ENCODE peak calls at places on chromosomes 4 and X, in four cellular contexts. D is sigmoid colon, C is GM13976, F is progenitor cell of endocrine pancreas. Q is an unnamed sample.

GRCh38 chr4:42151568-42152506 is 618 bp downstream of the BEND4 start:
- DNase-seq in D (no peak), C (peak), F (peak), Q (peak)

GRCh38 chr4:3766207-3766790 is at the start of gene ADRA2C:
- DNase-seq in D (no peak), C (no peak), F (no peak), Q (no peak)

GRCh38 chr4:159248383-159249178 is 145.7 kb downstream of the RAPGEF2 start:
- DNase-seq in D (no peak), C (peak), F (no peak), Q (no peak)

GRCh38 chrX:120791013-120791643 is 84.5 kb downstream of the CT47B1 start:
- DNase-seq in D (peak), C (no peak), F (no peak), Q (no peak)

GRCh38 chrX:109600114-109600710 is 24.8 kb downstream of the KCNE5 start:
- DNase-seq in D (no peak), C (peak), F (no peak), Q (no peak)

GRCh38 chr4:16198271-16198670 is 28.0 kb downstream of the TAPT1 start:
- DNase-seq in D (no peak), C (no peak), F (no peak), Q (no peak)

GRCh38 chr4:181870326-181870725 is 372.9 kb upstream of the TENM3 start:
- DNase-seq in D (no peak), C (no peak), F (no peak), Q (no peak)

GRCh38 chrX:70262952-70263567 is 3.1 kb upstream of the P2RY4 start:
- DNase-seq in D (no peak), C (no peak), F (peak), Q (no peak)

GRCh38 chrX:49291615-49292337 is 11.7 kb upstream of the GAGE10 start:
- DNase-seq in D (no peak), C (peak), F (peak), Q (peak)

GRCh38 chr4:8439168-8439567 is 1.4 kb downstream of the ACOX3 start:
- DNase-seq in D (no peak), C (no peak), F (no peak), Q (no peak)

GRCh38 chr4:67996127-67996526 is 32.8 kb upstream of the TMPRSS11A start:
- DNase-seq in D (no peak), C (no peak), F (no peak), Q (no peak)

GRCh38 chrX:14916017-14916674 is 42.9 kb downstream of the MOSPD2 start:
- DNase-seq in D (no peak), C (no peak), F (no peak), Q (no peak)

GRCh38 chrX:17923546-17923945 is 62.4 kb upstream of the RAI2 start:
- DNase-seq in D (no peak), C (no peak), F (no peak), Q (no peak)

GRCh38 chrX:94057385-94057784 is 383.4 kb downstream of the FAM133A start:
- DNase-seq in D (no peak), C (no peak), F (no peak), Q (no peak)

GRCh38 chr4:147863111-147863747 is 131.3 kb downstream of the ARHGAP10 start:
- DNase-seq in D (no peak), C (no peak), F (no peak), Q (no peak)

GRCh38 chrX:119427024-119427794 is 28.1 kb downstream of the SLC25A43 start:
- DNase-seq in D (no peak), C (peak), F (no peak), Q (peak)

DNA sequence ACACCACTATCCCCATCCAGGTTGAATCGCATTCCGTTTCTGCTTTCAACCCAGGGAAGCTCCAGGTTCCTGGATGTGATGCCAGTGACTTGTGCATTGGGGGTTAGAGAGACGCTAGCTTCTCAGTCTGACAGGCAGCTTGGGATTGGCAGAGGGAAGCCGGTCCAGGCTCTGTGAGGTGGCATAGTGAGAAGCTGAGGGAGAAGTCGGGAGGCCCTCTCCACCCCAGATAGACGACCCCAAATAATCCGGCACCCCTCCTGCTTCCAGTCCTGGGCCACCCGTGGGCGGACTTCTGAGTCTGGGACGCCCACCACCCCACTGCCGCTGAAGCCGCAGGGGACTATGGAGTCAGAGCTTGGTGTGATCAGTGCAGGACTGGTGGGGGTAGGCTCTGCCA is 7.4 kb downstream of the MAGEA4 start:
- DNase-seq in D (no peak), C (no peak), F (no peak), Q (no peak)
- TF ChIP-seq CTCF in D (no peak), C (no peak), F (no peak), Q (no peak)

GRCh38 chr4:18512718-18513117 is 491.2 kb upstream of the LCORL start:
- DNase-seq in D (no peak), C (no peak), F (no peak), Q (no peak)

DNA sequence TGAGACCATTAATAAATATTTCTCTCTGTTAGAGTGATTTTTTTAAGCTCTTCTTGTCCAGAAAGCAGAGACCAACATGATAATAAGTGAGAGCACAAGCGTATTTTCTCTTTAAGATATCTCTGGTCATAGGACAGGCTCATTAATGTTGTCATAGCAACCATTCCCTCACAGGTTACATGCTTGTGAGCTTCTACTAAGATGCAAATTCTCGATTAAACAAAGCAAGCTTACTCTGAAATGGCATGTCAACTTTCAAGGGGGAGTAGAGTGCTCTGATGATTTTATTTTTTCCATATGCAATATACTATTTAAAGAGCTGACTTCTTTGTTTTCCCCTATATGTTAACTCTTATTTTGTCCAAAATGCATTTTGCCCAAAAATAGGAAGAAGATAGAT is 487.2 kb upstream of the LCORL start:
- DNase-seq in D (no peak), C (no peak), F (no peak), Q (no peak)
- TF ChIP-seq CTCF in D (no peak), C (no peak), F (no peak), Q (no peak)

GRCh38 chrX:141467442-141467841 is 117.1 kb downstream of the SPANXA1 start:
- DNase-seq in D (no peak), C (no peak), F (no peak), Q (no peak)
- TF ChIP-seq CTCF in D (no peak), C (no peak), F (peak), Q (no peak)

DNA sequence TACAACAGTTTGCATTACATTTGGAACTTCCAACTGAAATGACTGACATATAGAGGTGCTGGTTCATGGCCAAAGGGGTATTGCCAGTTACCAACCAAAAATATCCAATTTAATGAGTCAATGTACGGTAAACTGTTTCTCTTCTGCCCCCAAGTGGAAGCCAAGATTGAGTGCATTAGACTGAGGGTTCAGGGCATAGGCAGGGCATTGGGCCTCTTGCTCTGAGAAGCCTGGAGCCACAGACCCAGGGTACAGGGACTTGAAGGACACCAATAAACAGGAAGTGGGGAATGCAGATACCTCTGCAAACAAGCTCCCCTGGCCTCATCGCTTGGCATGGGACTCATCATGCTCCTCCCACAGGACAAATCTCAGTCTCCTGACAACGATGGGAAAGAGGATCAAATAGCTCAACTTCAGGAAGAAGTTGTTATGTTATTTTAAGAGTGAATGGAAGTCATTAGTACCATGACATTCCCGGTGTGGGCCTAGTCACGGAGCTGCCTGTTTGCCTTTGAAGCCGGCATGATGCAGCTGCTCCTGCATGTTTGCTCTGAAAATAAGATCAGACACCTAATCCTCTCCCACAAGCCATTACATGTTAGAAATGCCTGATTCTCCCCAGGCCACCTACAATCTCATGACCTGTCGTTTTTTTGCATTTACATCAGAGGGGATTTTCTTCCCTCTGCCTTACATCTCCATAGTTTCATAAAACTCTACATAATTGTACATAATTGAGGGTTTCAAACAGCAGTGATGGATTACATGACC is 224.2 kb downstream of the RCHY1 start:
- DNase-seq in D (no peak), C (peak), F (no peak), Q (no peak)
- TF ChIP-seq CTCF in D (peak), C (peak), F (peak), Q (peak)

GRCh38 chr4:87697272-87697671 is 47.2 kb downstream of the DMP1 start:
- DNase-seq in D (no peak), C (no peak), F (no peak), Q (no peak)
- TF ChIP-seq CTCF in D (no peak), C (no peak), F (no peak), Q (no peak)

GRCh38 chr4:63296773-63297172 is 1112.5 kb downstream of the TECRL start:
- DNase-seq in D (no peak), C (no peak), F (no peak), Q (no peak)
- TF ChIP-seq CTCF in D (no peak), C (no peak), F (peak), Q (no peak)

DNA sequence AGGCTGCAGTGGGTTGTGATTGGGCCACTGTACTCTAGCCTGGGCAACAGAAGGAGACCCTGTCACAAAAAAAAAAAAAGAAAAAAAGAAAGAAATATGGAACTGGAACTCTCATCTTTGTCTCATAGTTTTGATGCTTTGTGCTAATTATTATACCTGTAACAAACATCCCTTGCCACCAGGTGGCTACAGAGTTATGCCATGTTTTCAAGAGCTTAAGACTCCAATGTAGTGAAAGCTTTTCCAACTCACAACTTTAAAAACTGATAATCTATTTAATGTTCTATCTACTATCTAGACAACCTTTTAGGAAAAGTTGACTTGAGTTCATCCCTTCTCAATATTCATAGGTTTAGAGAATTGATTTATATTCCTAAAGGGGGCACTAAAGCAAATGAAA is 42.4 kb downstream of the HTR2C start:
- DNase-seq in D (no peak), C (peak), F (no peak), Q (no peak)
- TF ChIP-seq CTCF in D (no peak), C (peak), F (peak), Q (no peak)

Q was measured in activated B cell treated with CpG ODN at 0.5 μM for 24 hours.